ENCODE peak calls at places on chromosomes 5 and 9, in nine cellular contexts. V is NT2/D1, J is neuronal stem cell, X is upper lobe of left lung, R is HS-27A, C is GM12891, E is H9, H is HEK293T, F is IMR-90. D is an unnamed sample.
A peak's percentile ranks its signal among the peaks of the same experiment; 100 is the strongest.

GRCh38 chr9:21505425-21506179 is 23.5 kb upstream of the IFNE start:
- DNase-seq in J (no peak), X (no peak), R (no peak), C (no peak), H (no peak), E (no peak), F (peak; percentile 30), V (no peak), D (no peak)

GRCh38 chr5:113140837-113141661 is 164.5 kb downstream of the DCP2 start:
- DNase-seq in C (no peak), J (no peak), V (no peak), X (no peak), H (no peak), R (no peak), E (no peak), F (peak; percentile 94), D (no peak)

GRCh38 chr9:111483419-111483861 is 743 bp downstream of the ECPAS start:
- DNase-seq in V (no peak), X (no peak), H (peak; percentile 56), J (peak; percentile 39), C (peak; percentile 55), R (no peak), E (no peak), F (no peak), D (no peak)

GRCh38 chr9:8648271-8648670 is 848.7 kb upstream of the DMAC1 start:
- DNase-seq in H (no peak), X (no peak), C (no peak), V (no peak), R (no peak), J (no peak), E (no peak), F (no peak), D (no peak)

GRCh38 chr9:127860260-127860659 is 5.8 kb upstream of the ENG start:
- DNase-seq in X (no peak), H (no peak), J (no peak), V (no peak), F (no peak), E (no peak), C (no peak), R (no peak), D (no peak)

GRCh38 chr5:115979628-115980041 is 17.4 kb downstream of the LVRN start:
- DNase-seq in X (no peak), J (no peak), C (no peak), E (no peak), F (peak; percentile 90), V (no peak), R (no peak), H (no peak), D (no peak)

GRCh38 chr5:78056901-78057514 is 237.5 kb downstream of the AP3B1 start:
- DNase-seq in X (no peak), J (no peak), C (no peak), H (no peak), R (no peak), V (no peak), F (no peak), E (no peak), D (no peak)

GRCh38 chr5:13994606-13995336 is 50.3 kb upstream of the DNAH5 start:
- DNase-seq in F (peak; percentile 94), X (no peak), V (no peak), E (no peak), H (no peak), J (no peak), R (no peak), C (no peak), D (no peak)

GRCh38 chr9:93667627-93668026 is 91.2 kb downstream of the PHF2 start:
- DNase-seq in R (no peak), J (no peak), X (no peak), C (no peak), V (no peak), H (no peak), F (no peak), E (peak; percentile 16), D (no peak)

GRCh38 chr5:155508673-155509072 is 495.1 kb downstream of the KIF4B start:
- DNase-seq in E (no peak), R (no peak), X (no peak), V (no peak), H (no peak), C (no peak), F (no peak), J (no peak), D (no peak)

GRCh38 chr9:127835930-127836586 is 18.4 kb downstream of the ENG start:
- DNase-seq in E (no peak), V (no peak), F (peak; percentile 81), J (no peak), X (peak; percentile 86), R (no peak), C (no peak), H (no peak), D (no peak)

GRCh38 chr5:66494437-66494836 is 101.8 kb upstream of the MAST4 start:
- DNase-seq in C (no peak), F (no peak), J (no peak), H (peak; percentile 14), R (no peak), V (no peak), E (peak; percentile 79), X (no peak), D (no peak)

GRCh38 chr5:174777116-174777515 is 52.7 kb downstream of the MSX2 start:
- DNase-seq in F (no peak), R (no peak), V (no peak), H (no peak), C (no peak), X (no peak), J (no peak), E (no peak), D (no peak)

GRCh38 chr5:142014911-142015584 is 2.2 kb upstream of the GNPDA1 start:
- DNase-seq in X (no peak), E (no peak), V (no peak), C (no peak), H (peak; percentile 32), F (peak; percentile 62), R (no peak), J (no peak), D (no peak)

GRCh38 chr9:124869986-124870560 is 8.1 kb downstream of the ARPC5L start:
- DNase-seq in R (no peak), X (peak; percentile 84), J (no peak), E (no peak), C (no peak), F (peak; percentile 37), H (no peak), V (no peak), D (peak; percentile 49)

GRCh38 chr5:140039561-140039960 is 3.5 kb downstream of the NRG2 start:
- DNase-seq in X (no peak), E (no peak), C (no peak), F (no peak), V (no peak), R (no peak), H (no peak), J (no peak), D (no peak)

GRCh38 chr5:168472329-168472728 is 13.9 kb upstream of the RARS1 start:
- DNase-seq in F (peak; percentile 96), H (no peak), J (no peak), R (peak; percentile 56), E (no peak), X (no peak), C (no peak), V (peak; percentile 44), D (no peak)

GRCh38 chr5:140038373-140038957 is 4.6 kb downstream of the NRG2 start:
- DNase-seq in E (no peak), F (peak; percentile 50), C (no peak), R (no peak), H (no peak), V (no peak), X (no peak), J (peak; percentile 73), D (no peak)

GRCh38 chr9:127503947-127504886 is 52.9 kb downstream of the LRSAM1 start:
- DNase-seq in H (peak; percentile 83), X (peak; percentile 93), J (peak; percentile 73), R (no peak), F (peak; percentile 82), V (peak; percentile 90), C (peak; percentile 74), E (peak; percentile 93), D (peak; percentile 60)

GRCh38 chr5:114726126-114726525 is 364.3 kb downstream of the KCNN2 start:
- DNase-seq in E (no peak), J (no peak), X (no peak), R (no peak), V (no peak), H (no peak), F (no peak), C (no peak), D (no peak)

GRCh38 chr9:70411930-70412677 is 2.4 kb downstream of the KLF9 start:
- DNase-seq in E (peak; percentile 75), J (no peak), R (no peak), F (peak; percentile 71), X (peak; percentile 91), C (peak; percentile 31), H (peak; percentile 52), V (no peak), D (peak; percentile 46)

GRCh38 chr9:130632081-130632710 is 32.2 kb upstream of the PRDM12 start:
- DNase-seq in X (no peak), E (no peak), J (no peak), V (no peak), H (no peak), R (no peak), F (no peak), C (no peak), D (no peak)

GRCh38 chr5:67205981-67206380 is 9.4 kb upstream of the CD180 start:
- DNase-seq in E (no peak), F (no peak), C (no peak), H (no peak), J (no peak), V (no peak), R (no peak), X (no peak), D (no peak)

GRCh38 chr9:92977279-92977678 is 30.0 kb downstream of the FGD3 start:
- DNase-seq in V (no peak), H (no peak), F (no peak), X (no peak), J (no peak), C (no peak), E (no peak), R (no peak), D (no peak)

GRCh38 chr9:69036799-69037198 is 1.2 kb downstream of the FXN start:
- DNase-seq in X (no peak), C (no peak), E (no peak), V (no peak), F (no peak), J (no peak), R (no peak), H (no peak), D (no peak)

GRCh38 chr9:79581794-79582193 is 10.0 kb downstream of the TLE4 start:
- DNase-seq in R (no peak), X (no peak), C (no peak), E (no peak), V (no peak), F (peak; percentile 94), H (no peak), J (no peak), D (no peak)

GRCh38 chr9:21165516-21165915 is 944 bp downstream of the IFNA21 start:
- DNase-seq in H (no peak), R (no peak), F (no peak), J (no peak), X (no peak), E (no peak), V (no peak), C (no peak), D (no peak)

GRCh38 chr5:27311544-27311943 is 273.2 kb upstream of the CDH9 start:
- DNase-seq in V (no peak), F (peak; percentile 26), C (no peak), E (no peak), H (no peak), R (no peak), X (no peak), J (no peak), D (no peak)

GRCh38 chr5:72205431-72206009 is 98.2 kb downstream of the MAP1B start:
- DNase-seq in V (no peak), R (no peak), F (peak; percentile 59), C (no peak), H (no peak), J (no peak), E (no peak), X (no peak), D (no peak)

GRCh38 chr9:116520218-116520617 is 166.9 kb upstream of the TRIM32 start:
- DNase-seq in F (no peak), H (no peak), R (no peak), E (no peak), C (no peak), X (no peak), V (no peak), J (no peak), D (no peak)

GRCh38 chr5:159638954-159639559 is 277.2 kb upstream of the ADRA1B start:
- DNase-seq in F (peak; percentile 4), V (no peak), J (no peak), X (no peak), H (no peak), C (no peak), E (no peak), R (no peak), D (no peak)

D was measured in activated B cell treated with CpG ODN at 0.5 μM for 24 hours.